ENCODE peak calls at places on chromosomes 5 and 9, in five cellular contexts. L is fibroblast of the aortic adventitia, W is ecto neural progenitor cell, H is LHCN-M2, N is amniotic stem cell. I is an unnamed sample.

GRCh38 chr9:93121316-93122241 is 12.5 kb downstream of the NINJ1 start:
- DNase-seq in L (no peak), H (no peak), W (no peak), N (no peak), I (peak)

GRCh38 chr9:129058965-129059795 is 21.7 kb upstream of the DOLPP1 start:
- DNase-seq in N (no peak), L (no peak), H (peak), W (no peak), I (no peak)

GRCh38 chr9:114733814-114734213 is 51.8 kb upstream of the TEX48 start:
- DNase-seq in L (peak), H (peak), N (peak), W (no peak), I (no peak)

GRCh38 chr9:136100700-136101614 is 5.9 kb upstream of the NACC2 start:
- DNase-seq in W (no peak), L (no peak), H (no peak), N (no peak), I (no peak)

GRCh38 chr9:122370303-122370702 is 521 bp upstream of the PTGS1 start:
- DNase-seq in L (no peak), W (no peak), N (no peak), H (no peak), I (no peak)

GRCh38 chr5:759781-760362 is 24.7 kb downstream of the ZDHHC11B start:
- DNase-seq in N (no peak), W (peak), L (no peak), H (no peak), I (peak)

GRCh38 chr5:177434437-177434836 is 8.0 kb downstream of the GRK6 start:
- DNase-seq in L (no peak), W (no peak), H (no peak), N (no peak), I (peak)

GRCh38 chr5:52043543-52043942 is 660.3 kb downstream of the ISL1 start:
- DNase-seq in N (no peak), W (no peak), H (no peak), L (no peak), I (no peak)

GRCh38 chr5:157516016-157516415 is 56.0 kb downstream of the NIPAL4 start:
- DNase-seq in W (no peak), H (peak), L (peak), N (peak), I (no peak)

GRCh38 chr9:110578896-110579752 is at the start of gene SVEP1:
- DNase-seq in L (peak), W (peak), H (peak), N (no peak), I (peak)

GRCh38 chr5:469752-470483 is 26.9 kb downstream of the EXOC3 start:
- DNase-seq in L (no peak), H (no peak), W (no peak), N (no peak), I (no peak)

GRCh38 chr5:65778126-65778525 is 56.1 kb downstream of the NLN start:
- DNase-seq in W (no peak), L (peak), H (no peak), N (no peak), I (no peak)

GRCh38 chr5:115289104-115289503 is 7.3 kb downstream of the CCDC112 start:
- DNase-seq in N (no peak), L (no peak), W (no peak), H (no peak), I (no peak)

I was measured in islet precursor cell.